ENCODE peak calls at places on chromosomes 13 and 19, in four cellular contexts. P, Q, O and R are unnamed samples.

GRCh38 chr19:33248553-33248953 is 22.9 kb upstream of the SLC7A10 start:
- DNase-seq in P (no peak), O (no peak), Q (no peak), R (no peak)

GRCh38 chr13:67238277-67238859 is 8.2 kb upstream of the PCDH9 start:
- DNase-seq in P (peak), O (no peak), Q (no peak), R (peak)

GRCh38 chr19:30430206-30430734 is 58.1 kb downstream of the ZNF536 start:
- DNase-seq in O (no peak), Q (no peak), P (no peak), R (no peak)

GRCh38 chr19:57192993-57193392 is 1.7 kb downstream of the ZNF264 start:
- DNase-seq in P (no peak), O (no peak), Q (no peak), R (no peak)

GRCh38 chr13:98664047-98664446 is 87.1 kb upstream of the STK24 start:
- DNase-seq in Q (peak), P (peak), O (no peak), R (peak)

GRCh38 chr19:3407556-3408516 is 41.5 kb downstream of the NFIC start:
- DNase-seq in O (no peak), P (peak), Q (no peak), R (no peak)

GRCh38 chr19:17455711-17456123 is 5.0 kb downstream of the NXNL1 start:
- DNase-seq in P (no peak), O (no peak), Q (no peak), R (no peak)

GRCh38 chr19:10468133-10468532 is 35.0 kb downstream of the KEAP1 start:
- DNase-seq in Q (no peak), P (no peak), O (no peak), R (no peak)

GRCh38 chr19:32483574-32483973 is 78.0 kb downstream of the DPY19L3 start:
- DNase-seq in P (no peak), O (no peak), Q (no peak), R (no peak)

GRCh38 chr13:39531646-39532045 is 71.3 kb downstream of the LHFPL6 start:
- DNase-seq in O (no peak), P (peak), Q (no peak), R (no peak)

GRCh38 chr13:51895906-51896888 is 34.4 kb downstream of the CCDC70 start:
- DNase-seq in O (peak), Q (peak), P (peak), R (peak)

GRCh38 chr19:18110833-18111232 is 13.3 kb downstream of the MAST3 start:
- DNase-seq in O (no peak), P (no peak), Q (no peak), R (no peak)

GRCh38 chr13:65236841-65237418 is 1993.2 kb downstream of the PCDH9 start:
- DNase-seq in P (no peak), Q (no peak), O (no peak), R (no peak)

GRCh38 chr13:97849305-97849704 is 104.2 kb upstream of the IPO5 start:
- DNase-seq in P (peak), Q (no peak), O (peak), R (no peak)